ENCODE peak calls at places on chromosomes 16 and 17, in seven cellular contexts. M is neuronal stem cell, N is mesendoderm, Z is H1, X is IMR-90, K is mesenchymal stem cell, J is trophoblast cell. B is an unnamed sample.

GRCh38 chr17:70588003-70588402 is 418.7 kb downstream of the KCNJ2 start:
- DNase-seq in N (no peak), X (no peak), J (no peak), Z (no peak), K (peak; percentile 24), M (no peak), B (no peak)

GRCh38 chr17:50882851-50883250 is 16.7 kb upstream of the TOB1 start:
- DNase-seq in M (no peak), X (peak; percentile 76), K (peak; percentile 56), J (peak; percentile 30), N (no peak), Z (no peak), B (no peak)

GRCh38 chr16:83117810-83118209 is 491.0 kb downstream of the CDH13 start:
- DNase-seq in X (no peak), J (no peak), K (no peak), M (no peak), Z (no peak), N (no peak), B (no peak)

GRCh38 chr16:85661131-85662035 is 27.4 kb downstream of the GINS2 start:
- DNase-seq in Z (no peak), J (no peak), M (no peak), K (no peak), X (no peak), N (no peak), B (no peak)

GRCh38 chr17:48471807-48472484 is 41.9 kb upstream of the SKAP1 start:
- DNase-seq in X (no peak), K (no peak), Z (no peak), M (no peak), N (no peak), J (no peak), B (peak; percentile 65)

GRCh38 chr16:53052519-53053501 is at the start of gene CHD9NB:
- DNase-seq in K (peak; percentile 89), N (peak; percentile 49), X (peak; percentile 86), Z (no peak), M (no peak), J (peak; percentile 59), B (no peak)

GRCh38 chr16:51416921-51417320 is 265.9 kb upstream of the SALL1 start:
- DNase-seq in M (no peak), K (no peak), N (no peak), Z (no peak), X (peak; percentile 48), J (no peak), B (no peak)

GRCh38 chr16:30651124-30652004 is 604 bp downstream of the PRR14 start:
- DNase-seq in M (no peak), X (peak; percentile 46), J (peak; percentile 58), N (peak; percentile 62), Z (peak; percentile 80), K (peak; percentile 72), B (peak; percentile 71)

GRCh38 chr16:67940436-67941089 is 3.4 kb downstream of the LCAT start:
- DNase-seq in N (no peak), J (no peak), X (no peak), K (no peak), M (no peak), Z (no peak), B (no peak)

GRCh38 chr17:41678907-41679739 is 9.6 kb upstream of the EIF1 start:
- DNase-seq in X (peak; percentile 28), M (no peak), K (peak; percentile 82), N (peak; percentile 69), Z (no peak), J (peak; percentile 44), B (no peak)

GRCh38 chr17:73196500-73196899 is 3.6 kb downstream of the COG1 start:
- DNase-seq in Z (peak; percentile 53), M (no peak), N (peak; percentile 71), K (peak; percentile 12), J (peak; percentile 76), X (no peak), B (peak; percentile 85)

GRCh38 chr17:40150215-40150614 is 9.9 kb downstream of the CASC3 start:
- DNase-seq in Z (no peak), K (no peak), N (no peak), M (no peak), X (no peak), J (no peak), B (no peak)

GRCh38 chr17:40157972-40158371 is 17.6 kb downstream of the CASC3 start:
- DNase-seq in X (no peak), Z (no peak), K (no peak), J (no peak), N (no peak), M (no peak), B (no peak)

GRCh38 chr17:40158438-40158837 is 18.1 kb downstream of the CASC3 start:
- DNase-seq in M (no peak), X (no peak), K (no peak), J (no peak), N (no peak), Z (no peak), B (no peak)

GRCh38 chr17:40151414-40151955 is 11.1 kb downstream of the CASC3 start:
- DNase-seq in M (no peak), Z (no peak), N (no peak), J (no peak), K (no peak), X (no peak), B (no peak)

GRCh38 chr17:40153603-40154238 is 13.4 kb downstream of the CASC3 start:
- DNase-seq in X (no peak), J (no peak), M (no peak), Z (no peak), K (no peak), N (no peak), B (no peak)
- H2BK5ac ChIP-seq in X (peak overlapping the region; percentile 24), J (no peak overlapping the region), M (no peak overlapping the region), Z (no peak overlapping the region), K (no peak overlapping the region), N (no peak overlapping the region), B (no peak overlapping the region)

DNA sequence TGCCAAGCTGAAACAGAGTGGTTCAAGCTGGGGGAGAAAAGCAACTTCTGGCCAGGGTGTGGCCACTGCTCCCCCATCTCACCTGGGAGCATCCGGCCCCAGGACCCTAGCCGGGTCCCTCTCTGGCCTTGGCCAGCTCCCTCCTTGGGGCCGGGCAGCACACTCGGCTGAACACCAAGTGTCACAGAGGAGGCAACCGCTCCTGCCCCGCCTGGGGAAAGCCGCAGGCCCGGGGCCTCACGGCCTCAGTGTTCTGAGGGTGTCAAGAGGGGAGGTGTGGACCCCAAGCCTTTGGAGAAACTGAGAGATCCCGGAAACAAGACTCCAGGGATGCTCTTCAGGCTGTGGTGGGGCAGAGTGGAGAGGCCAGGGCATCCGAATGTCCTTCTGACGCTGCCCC is 88.4 kb downstream of the ENGASE start:
- DNase-seq in J (no peak), Z (no peak), M (no peak), X (no peak), N (no peak), K (no peak), B (no peak)
- H2AK5ac ChIP-seq in J (no peak overlapping the region), Z (no peak overlapping the region), M (peak overlapping the region; percentile 73), X (no peak overlapping the region), N (no peak overlapping the region), K (no peak overlapping the region), B (no peak overlapping the region)

GRCh38 chr17:44661835-44662234 is 5.6 kb downstream of the MEIOC start:
- DNase-seq in J (no peak), M (no peak), X (no peak), Z (no peak), N (no peak), K (no peak), B (no peak)
- H2BK5ac ChIP-seq in J (no peak overlapping the region), M (no peak overlapping the region), X (no peak overlapping the region), Z (no peak overlapping the region), N (no peak overlapping the region), K (no peak overlapping the region), B (no peak overlapping the region)

DNA sequence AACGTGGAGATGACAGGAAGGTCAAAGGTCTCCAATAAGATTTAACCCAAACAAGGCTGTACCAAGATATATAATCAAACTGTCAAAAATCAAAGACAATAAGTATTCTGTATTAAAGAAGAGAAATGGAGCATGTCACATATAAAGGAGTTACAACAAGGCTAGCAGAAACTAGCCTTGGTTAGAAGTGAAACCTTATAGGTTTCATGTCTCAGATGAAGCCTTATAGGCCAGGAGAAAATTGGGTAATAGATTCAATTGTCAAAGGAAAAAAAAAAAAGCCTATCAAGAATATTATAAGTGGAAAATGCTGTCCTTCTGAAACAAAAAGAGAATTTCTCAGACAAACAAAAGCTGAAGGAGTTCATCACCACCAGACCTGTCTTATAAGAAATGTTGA is 419.4 kb downstream of the CDH11 start:
- DNase-seq in J (no peak), X (no peak), Z (no peak), K (no peak), N (no peak), M (no peak), B (no peak)
- H2AK5ac ChIP-seq in J (no peak overlapping the region), X (no peak overlapping the region), Z (no peak overlapping the region), K (no peak overlapping the region), N (no peak overlapping the region), M (no peak overlapping the region), B (no peak overlapping the region)

DNA sequence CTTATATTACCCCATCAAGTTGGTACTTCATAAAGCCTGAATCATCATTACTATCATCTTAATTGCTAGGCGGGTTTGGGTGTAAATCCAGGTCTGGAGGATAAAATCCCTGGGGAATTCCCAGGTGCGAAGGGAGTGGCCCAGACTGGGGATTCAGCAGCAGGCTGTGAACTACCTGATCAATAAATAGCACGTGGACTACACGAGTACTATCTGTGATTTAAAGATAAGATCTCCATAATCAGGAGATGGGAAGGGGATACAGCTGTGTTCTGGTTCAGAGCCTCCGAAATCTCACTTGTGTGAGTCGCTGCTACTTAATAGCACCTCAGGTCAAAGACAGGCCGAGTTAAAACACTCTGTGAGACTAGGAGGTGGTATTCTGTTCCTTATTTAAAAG is 512.6 kb upstream of the ZFHX3 start:
- DNase-seq in Z (no peak), M (no peak), X (no peak), N (peak; percentile 65), K (no peak), J (no peak), B (no peak)
- H2BK5ac ChIP-seq in Z (no peak overlapping the region), M (no peak overlapping the region), X (no peak overlapping the region), N (no peak overlapping the region), K (no peak overlapping the region), J (no peak overlapping the region), B (no peak overlapping the region)